ENCODE peak calls at places on chromosome 15, in ten cellular contexts. U, I, X, M, B, C, H, J, Q and E are unnamed samples.

GRCh38 chr15:71221417-71221816 is 106.1 kb downstream of the THSD4 start:
- DNase-seq in U (no peak), I (no peak), X (no peak), M (no peak), B (no peak), C (no peak), H (no peak), J (no peak), Q (no peak), E (no peak)

GRCh38 chr15:28094732-28095521 is 4.2 kb downstream of the OCA2 start:
- DNase-seq in U (no peak), I (peak; percentile 92), X (peak; percentile 81), M (no peak), B (peak; percentile 60), C (peak; percentile 41), H (no peak), J (no peak), Q (peak; percentile 87), E (no peak)

GRCh38 chr15:55774113-55774970 is 31.4 kb upstream of the PRTG start:
- DNase-seq in U (no peak), I (peak; percentile 49), X (peak; percentile 22), M (peak; percentile 10), B (no peak), C (no peak), H (no peak), J (no peak), Q (peak; percentile 39), E (no peak)

GRCh38 chr15:72916939-72917338 is 133.4 kb upstream of the ADPGK start:
- DNase-seq in U (no peak), I (no peak), X (no peak), M (no peak), B (no peak), C (no peak), H (no peak), J (no peak), Q (no peak), E (no peak)

GRCh38 chr15:85588657-85589056 is 206.1 kb downstream of the KLHL25 start:
- DNase-seq in U (no peak), I (no peak), X (no peak), M (peak; percentile 65), B (no peak), C (no peak), H (no peak), J (no peak), Q (no peak), E (no peak)

GRCh38 chr15:92797168-92798052 is 102.7 kb upstream of the CHD2 start:
- DNase-seq in U (no peak), I (no peak), X (no peak), M (peak; percentile 81), B (no peak), C (peak; percentile 81), H (peak; percentile 53), J (no peak), Q (peak; percentile 38), E (peak; percentile 69)

GRCh38 chr15:98955331-98955730 is 52.3 kb downstream of the PGPEP1L start:
- DNase-seq in U (peak; percentile 49), I (no peak), X (no peak), M (no peak), B (peak; percentile 82), C (no peak), H (peak; percentile 54), J (peak; percentile 65), Q (peak; percentile 47), E (no peak)

GRCh38 chr15:46411900-46412299 is 777.1 kb downstream of the SQOR start:
- DNase-seq in U (no peak), I (no peak), X (no peak), M (no peak), B (no peak), C (no peak), H (no peak), J (no peak), Q (no peak), E (no peak)

GRCh38 chr15:83475551-83475950 is 28.4 kb downstream of the SH3GL3 start:
- DNase-seq in U (no peak), I (no peak), X (no peak), M (peak; percentile 12), B (no peak), C (no peak), H (no peak), J (no peak), Q (no peak), E (no peak)

GRCh38 chr15:39801641-39802309 is 19.1 kb upstream of the FSIP1 start:
- DNase-seq in U (no peak), I (no peak), X (peak; percentile 40), M (no peak), B (no peak), C (no peak), H (no peak), J (no peak), Q (peak; percentile 65), E (no peak)

GRCh38 chr15:25175789-25176615 is 221.2 kb downstream of the SNRPN start:
- DNase-seq in U (no peak), I (peak; percentile 23), X (peak; percentile 7), M (no peak), B (no peak), C (no peak), H (peak; percentile 7), J (peak; percentile 40), Q (peak; percentile 0), E (peak; percentile 6)

GRCh38 chr15:80153900-80154299 is 1.1 kb downstream of the FAH start:
- DNase-seq in U (no peak), I (no peak), X (no peak), M (peak; percentile 13), B (no peak), C (no peak), H (no peak), J (no peak), Q (no peak), E (no peak)
- H3K4me3 ChIP-seq in U (no peak overlapping the region), I (peak overlapping the region; percentile 76), X (peak overlapping the region; percentile 73), M (no peak overlapping the region), B (no peak overlapping the region), C (no peak overlapping the region), H (peak overlapping the region; percentile 81), J (peak overlapping the region; percentile 83), Q (no peak overlapping the region), E (no peak overlapping the region)

GRCh38 chr15:51727141-51727897 is 10.1 kb downstream of the LYSMD2 start:
- DNase-seq in U (no peak), I (no peak), X (no peak), M (peak; percentile 60), B (no peak), C (no peak), H (no peak), J (no peak), Q (no peak), E (no peak)

GRCh38 chr15:51724673-51725072 is 12.8 kb downstream of the LYSMD2 start:
- DNase-seq in U (no peak), I (no peak), X (no peak), M (no peak), B (no peak), C (no peak), H (no peak), J (no peak), Q (no peak), E (no peak)

GRCh38 chr15:51721199-51721960 is 16.1 kb downstream of the LYSMD2 start:
- DNase-seq in U (no peak), I (no peak), X (no peak), M (peak; percentile 16), B (no peak), C (no peak), H (no peak), J (no peak), Q (no peak), E (no peak)

GRCh38 chr15:51724199-51724598 is 13.3 kb downstream of the LYSMD2 start:
- DNase-seq in U (no peak), I (no peak), X (no peak), M (no peak), B (no peak), C (no peak), H (no peak), J (no peak), Q (no peak), E (no peak)

DNA sequence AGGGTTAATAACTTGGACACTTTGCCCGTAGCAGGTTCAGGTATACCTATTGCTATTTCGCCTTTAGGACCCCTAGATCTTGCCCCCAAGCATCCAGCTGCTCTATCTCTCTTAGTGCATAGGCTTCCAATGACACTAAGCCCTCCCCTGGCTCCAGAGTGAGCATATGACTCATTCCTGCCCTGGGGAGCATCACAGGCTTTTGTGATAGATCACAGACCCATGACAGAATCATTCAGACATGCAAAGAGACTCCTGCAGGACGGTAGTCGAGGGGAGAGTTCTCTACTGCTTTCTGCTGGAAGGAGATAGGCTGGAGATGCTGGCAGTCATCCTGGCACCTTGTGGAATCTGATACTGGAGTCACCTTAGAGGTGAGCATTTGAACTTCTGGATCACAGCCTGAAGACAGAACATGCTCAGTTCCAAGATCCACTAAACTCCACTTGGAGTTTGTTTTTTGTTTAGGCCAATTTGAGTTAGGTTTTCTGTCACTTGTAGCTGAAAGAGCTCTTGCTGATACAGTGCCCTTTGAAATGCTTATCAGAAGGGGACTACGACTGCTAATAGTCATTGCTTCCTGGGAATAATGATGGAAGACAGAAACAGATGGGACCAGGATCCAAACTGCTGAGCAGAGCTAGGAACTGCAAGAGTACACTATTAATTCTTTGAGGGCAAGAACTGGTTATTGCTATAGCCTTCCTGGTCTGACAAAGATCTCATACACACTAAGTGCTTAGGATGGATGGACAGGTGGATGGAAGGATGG is 11.0 kb downstream of the LYSMD2 start:
- DNase-seq in U (no peak), I (no peak), X (peak; percentile 29), M (peak; percentile 93), B (peak; percentile 91), C (no peak), H (peak; percentile 91), J (peak; percentile 74), Q (peak; percentile 30), E (no peak)
- TF ChIP-seq POLR2A in U (no peak), I (no peak), X (no peak), M (peak; percentile 23), B (no peak), C (no peak), H (no peak), J (peak; percentile 18), Q (no peak), E (no peak)

DNA sequence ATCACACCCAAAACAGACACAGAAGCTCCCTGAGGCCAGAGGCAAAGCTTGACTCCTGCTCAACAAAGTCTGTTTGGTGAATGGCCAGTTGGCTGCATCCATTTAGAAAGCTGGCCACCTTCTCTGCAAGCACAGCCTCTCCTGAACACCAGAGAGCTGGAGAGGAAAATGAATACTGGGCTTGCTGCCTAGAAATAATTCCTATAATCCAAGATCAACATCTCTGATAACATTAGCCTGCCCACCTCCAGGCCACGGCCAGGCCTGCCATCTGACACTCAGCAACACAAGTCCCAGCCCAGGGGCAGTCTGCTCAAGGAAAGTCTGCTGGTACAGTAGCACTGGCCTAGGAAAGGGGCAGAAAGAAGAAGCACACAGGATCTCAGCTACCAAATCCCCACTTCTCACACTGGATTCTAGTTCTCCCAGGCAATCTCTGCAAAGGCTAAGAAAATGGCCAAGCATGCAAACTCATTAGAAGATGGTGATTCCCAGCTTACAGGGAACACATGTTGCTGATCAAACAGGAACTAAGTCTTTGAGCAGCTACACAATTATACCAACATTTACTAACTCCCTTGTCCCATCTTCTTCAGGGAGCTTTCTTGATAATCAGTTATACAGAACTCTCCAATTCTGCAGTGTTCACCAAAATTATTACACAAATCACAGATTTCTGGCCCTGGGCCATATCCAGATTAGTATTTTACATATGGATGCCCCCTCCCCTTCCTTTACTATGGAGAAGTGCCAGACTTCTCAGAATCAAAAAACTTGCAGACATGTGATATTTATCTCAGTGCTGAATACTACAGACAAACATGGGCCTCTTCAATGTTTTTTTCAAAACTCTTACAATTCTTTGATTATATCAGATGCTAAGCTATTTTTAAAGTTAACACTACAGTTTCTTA is 9.9 kb downstream of the TBC1D2B start:
- DNase-seq in U (no peak), I (no peak), X (no peak), M (no peak), B (peak; percentile 61), C (peak; percentile 21), H (no peak), J (no peak), Q (peak; percentile 35), E (no peak)
- H3K4me3 ChIP-seq in U (no peak overlapping the region), I (no peak overlapping the region), X (no peak overlapping the region), M (no peak overlapping the region), B (no peak overlapping the region), C (no peak overlapping the region), H (no peak overlapping the region), J (no peak overlapping the region), Q (no peak overlapping the region), E (no peak overlapping the region)

GRCh38 chr15:66386204-66387123 is at the start of gene MAP2K1:
- DNase-seq in U (peak; percentile 96), I (peak; percentile 99), X (peak; percentile 99), M (peak; percentile 96), B (peak; percentile 99), C (peak; percentile 97), H (peak; percentile 98), J (peak; percentile 98), Q (peak; percentile 98), E (peak; percentile 100)
- TF ChIP-seq POLR2A in U (no peak), I (peak; percentile 86), X (peak; percentile 88), M (peak; percentile 93), B (peak; percentile 60), C (peak; percentile 75), H (peak; percentile 71), J (no peak), Q (peak; percentile 91), E (no peak)